ENCODE peak calls at places on chromosomes 11 and 22, in six cellular contexts. I, B, P, J, M and K are unnamed samples.

GRCh38 chr22:20430641-20431519 is 6.7 kb downstream of the SCARF2 start:
- DNase-seq in P (peak; percentile 44), M (no peak), B (no peak), I (no peak), J (no peak), K (no peak)

GRCh38 chr11:128913806-128914205 is 22.6 kb downstream of the KCNJ5 start:
- DNase-seq in P (no peak), B (no peak), I (no peak), J (no peak), M (no peak), K (peak; percentile 23)

GRCh38 chr11:125807909-125808308 is 20.0 kb downstream of the PATE3 start:
- DNase-seq in J (no peak), I (no peak), M (peak; percentile 1), B (no peak), P (no peak), K (no peak)

GRCh38 chr22:41280854-41281253 is 5.1 kb downstream of the RANGAP1 start:
- DNase-seq in J (no peak), M (no peak), P (no peak), B (no peak), I (no peak), K (no peak)

GRCh38 chr22:49051491-49052022 is 776.1 kb downstream of the BRD1 start:
- DNase-seq in B (no peak), J (no peak), P (no peak), I (no peak), M (no peak), K (no peak)

GRCh38 chr11:59429924-59430516 is 3.8 kb upstream of the OR5A2 start:
- DNase-seq in J (peak; percentile 35), P (no peak), M (peak; percentile 45), I (peak; percentile 55), B (peak; percentile 13), K (no peak)

GRCh38 chr11:79466411-79466810 is 25.6 kb upstream of the TENM4 start:
- DNase-seq in B (no peak), M (peak; percentile 81), P (no peak), I (no peak), J (no peak), K (no peak)

GRCh38 chr11:106601637-106602297 is 416.5 kb downstream of the GUCY1A2 start:
- DNase-seq in B (no peak), J (no peak), M (no peak), P (no peak), I (no peak), K (no peak)

GRCh38 chr11:91846002-91846401 is 378.6 kb upstream of the FAT3 start:
- DNase-seq in P (no peak), B (no peak), I (no peak), J (no peak), M (no peak), K (no peak)

GRCh38 chr11:20162340-20162739 is 2.1 kb upstream of the DBX1 start:
- DNase-seq in M (no peak), J (no peak), I (no peak), B (no peak), P (no peak), K (no peak)